ENCODE peak calls at places on chromosomes 1 and 21, in five cellular contexts. U is stomach, H is BJ, E is HCT116, N is esophagus squamous epithelium. W is an unnamed sample.

GRCh38 chr1:54499097-54500029 is 48.7 kb upstream of the ACOT11 start:
- DNase-seq in U (no peak), H (no peak), E (no peak), N (no peak), W (no peak)

GRCh38 chr21:29163381-29164115 is 33.1 kb downstream of the MAP3K7CL start:
- DNase-seq in U (no peak), H (no peak), E (no peak), N (no peak), W (no peak)

GRCh38 chr1:216389774-216390173 is 33.5 kb downstream of the USH2A start:
- DNase-seq in U (no peak), H (no peak), E (no peak), N (no peak), W (no peak)

GRCh38 chr21:28419110-28419509 is 573.6 kb downstream of the LTN1 start:
- DNase-seq in U (no peak), H (no peak), E (no peak), N (no peak), W (no peak)

GRCh38 chr21:26112127-26112742 is 58.3 kb downstream of the APP start:
- DNase-seq in U (no peak), H (no peak), E (no peak), N (no peak), W (no peak)

GRCh38 chr1:116767782-116768382 is 13.7 kb downstream of the CD2 start:
- DNase-seq in U (no peak), H (no peak), E (no peak), N (no peak), W (no peak)

GRCh38 chr1:58283380-58284338 is 262.9 kb downstream of the OMA1 start:
- DNase-seq in U (no peak), H (no peak), E (no peak), N (no peak), W (no peak)

GRCh38 chr1:58574816-58575215 is 2.2 kb downstream of the TACSTD2 start:
- DNase-seq in U (no peak), H (no peak), E (no peak), N (no peak), W (no peak)

GRCh38 chr1:194705123-194705522 is 1518.7 kb upstream of the B3GALT2 start:
- DNase-seq in U (no peak), H (no peak), E (no peak), N (no peak), W (no peak)

GRCh38 chr21:45030637-45031218 is 43.7 kb upstream of the ADARB1 start:
- DNase-seq in U (no peak), H (no peak), E (no peak), N (no peak), W (no peak)

GRCh38 chr1:66208631-66209030 is 325.3 kb upstream of the SGIP1 start:
- DNase-seq in U (no peak), H (no peak), E (no peak), N (no peak), W (no peak)

GRCh38 chr1:192435704-192436103 is 118.9 kb downstream of the RGS21 start:
- DNase-seq in U (no peak), H (no peak), E (no peak), N (no peak), W (no peak)

GRCh38 chr1:27604579-27605299 is 795 bp upstream of the AHDC1 start:
- DNase-seq in U (no peak), H (no peak), E (no peak), N (no peak), W (no peak)

GRCh38 chr1:109240158-109241152 is 8.9 kb upstream of the CELSR2 start:
- DNase-seq in U (peak; percentile 54), H (peak; percentile 21), E (no peak), N (no peak), W (peak; percentile 63)

GRCh38 chr1:85611390-85611789 is 30.8 kb downstream of the CCN1 start:
- DNase-seq in U (no peak), H (peak; percentile 87), E (no peak), N (no peak), W (no peak)

GRCh38 chr1:201307760-201308499 is 24.6 kb downstream of the PKP1 start:
- DNase-seq in U (peak; percentile 49), H (no peak), E (peak; percentile 60), N (no peak), W (no peak)

GRCh38 chr1:160741092-160741501 is 2.0 kb downstream of the SLAMF7 start:
- DNase-seq in U (no peak), H (no peak), E (no peak), N (no peak), W (no peak)

GRCh38 chr1:22739648-22740385 is 29.2 kb downstream of the EPHB2 start:
- DNase-seq in U (no peak), H (peak; percentile 40), E (no peak), N (no peak), W (no peak)

GRCh38 chr1:170461362-170461761 is 70.6 kb upstream of the GORAB start:
- DNase-seq in U (no peak), H (peak; percentile 30), E (no peak), N (no peak), W (no peak)

DNA sequence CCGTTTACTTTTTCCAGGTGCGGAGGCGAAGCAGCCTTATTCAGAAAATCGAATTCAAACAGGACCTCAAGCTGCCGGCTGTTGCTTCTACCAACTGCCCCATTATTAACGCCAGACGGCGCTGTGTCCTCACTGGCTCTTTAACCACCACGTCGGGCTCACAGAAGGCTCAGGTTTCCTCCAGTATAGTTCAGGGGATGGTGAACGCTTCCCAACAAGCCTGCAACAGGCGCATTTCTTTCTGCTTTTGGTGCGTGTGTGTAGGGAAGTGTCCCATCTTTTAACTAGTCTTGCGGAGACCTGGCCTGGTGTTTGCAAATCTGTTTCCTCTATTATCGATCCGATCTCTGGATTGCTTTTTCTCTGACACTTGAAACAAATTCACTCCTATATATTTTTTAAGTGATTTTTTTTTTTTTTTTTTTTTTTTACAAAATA is 791 bp upstream of the STUM start:
- DNase-seq in U (peak; percentile 88), H (peak; percentile 40), E (peak; percentile 79), N (no peak), W (peak; percentile 79)
- H3K27me3 ChIP-seq in U (no peaks in the 10 kb centered on the region), H (peaks cover 29% of the 10 kb centered on the region), E (peaks cover 3% of the 10 kb centered on the region), N (peaks cover 6% of the 10 kb centered on the region), W (peaks cover 3% of the 10 kb centered on the region)

GRCh38 chr1:62386351-62387121 is 50.3 kb upstream of the USP1 start:
- DNase-seq in U (no peak), H (no peak), E (no peak), N (no peak), W (no peak)
- H3K4me3 ChIP-seq in U (no peak overlapping the region), H (no peak overlapping the region), E (no peak overlapping the region), N (no peak overlapping the region), W (no peak overlapping the region)

GRCh38 chr1:212606734-212607205 is 1.8 kb upstream of the ATF3 start:
- DNase-seq in U (peak; percentile 89), H (no peak), E (no peak), N (no peak), W (peak; percentile 79)
- H3K27me3 ChIP-seq in U (peaks cover 4% of the 10 kb centered on the region), H (peaks cover 41% of the 10 kb centered on the region), E (peaks cover 21% of the 10 kb centered on the region), N (no peaks in the 10 kb centered on the region), W (no peaks in the 10 kb centered on the region)

DNA sequence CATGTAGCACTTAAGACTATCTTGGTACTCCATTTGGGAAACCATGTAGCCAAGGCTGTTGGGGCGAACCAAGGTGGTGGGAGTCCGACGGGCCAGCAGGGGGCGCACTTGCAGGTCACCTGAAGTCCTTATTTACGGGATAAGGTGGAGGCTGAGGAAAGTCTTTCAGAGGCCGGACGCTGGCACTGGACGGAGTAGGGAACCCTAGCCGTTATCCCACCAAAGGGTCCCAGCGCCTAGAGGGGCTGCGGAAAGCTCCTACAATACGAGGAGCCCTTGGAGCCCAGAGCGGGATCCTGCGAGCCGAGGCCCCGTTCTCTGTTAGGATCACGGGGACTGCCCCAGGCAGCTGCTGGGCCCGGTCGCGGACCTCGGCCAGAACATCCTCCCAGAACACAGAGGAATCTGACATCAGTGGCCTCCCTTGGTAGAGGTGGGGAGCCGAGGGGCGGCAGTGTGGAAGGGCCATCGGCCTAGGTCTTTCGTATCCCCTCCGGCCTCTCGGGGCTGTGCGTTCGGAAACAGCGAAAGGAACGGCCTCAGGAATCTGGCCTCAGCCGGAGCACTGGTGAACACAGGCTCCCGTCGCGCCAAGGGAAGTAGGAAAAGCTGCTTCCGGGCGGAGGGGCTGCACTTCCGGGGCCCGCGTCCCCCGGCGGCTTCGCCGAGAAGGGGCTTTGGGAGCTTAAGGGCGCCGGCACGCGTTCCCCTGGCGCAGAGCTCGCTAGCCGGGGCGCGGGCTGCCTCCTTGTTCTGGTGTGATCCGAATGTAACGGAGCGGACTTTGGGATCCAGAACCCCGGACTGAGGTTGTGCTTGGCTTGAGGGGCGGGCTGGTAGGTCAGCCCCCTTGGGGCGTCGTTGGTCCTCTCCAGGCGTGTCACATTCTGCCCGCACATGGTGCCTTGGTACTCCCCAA is 29.9 kb upstream of the RPTN start:
- DNase-seq in U (peak; percentile 79), H (no peak), E (no peak), N (no peak), W (no peak)
- H3K4me3 ChIP-seq in U (peak overlapping the region; percentile 49), H (peak overlapping the region; percentile 40), E (no peak overlapping the region), N (peak overlapping the region; percentile 51), W (peak overlapping the region; percentile 35)

GRCh38 chr1:156427858-156428257 is 58.8 kb downstream of the RHBG start:
- DNase-seq in U (no peak), H (no peak), E (no peak), N (no peak), W (no peak)

GRCh38 chr1:156430809-156431208 is 61.8 kb downstream of the RHBG start:
- DNase-seq in U (no peak), H (no peak), E (no peak), N (no peak), W (no peak)

GRCh38 chr1:156430305-156430704 is 61.3 kb downstream of the RHBG start:
- DNase-seq in U (no peak), H (no peak), E (no peak), N (no peak), W (no peak)

GRCh38 chr1:156429308-156430060 is 60.5 kb downstream of the RHBG start:
- DNase-seq in U (no peak), H (no peak), E (no peak), N (no peak), W (no peak)

DNA sequence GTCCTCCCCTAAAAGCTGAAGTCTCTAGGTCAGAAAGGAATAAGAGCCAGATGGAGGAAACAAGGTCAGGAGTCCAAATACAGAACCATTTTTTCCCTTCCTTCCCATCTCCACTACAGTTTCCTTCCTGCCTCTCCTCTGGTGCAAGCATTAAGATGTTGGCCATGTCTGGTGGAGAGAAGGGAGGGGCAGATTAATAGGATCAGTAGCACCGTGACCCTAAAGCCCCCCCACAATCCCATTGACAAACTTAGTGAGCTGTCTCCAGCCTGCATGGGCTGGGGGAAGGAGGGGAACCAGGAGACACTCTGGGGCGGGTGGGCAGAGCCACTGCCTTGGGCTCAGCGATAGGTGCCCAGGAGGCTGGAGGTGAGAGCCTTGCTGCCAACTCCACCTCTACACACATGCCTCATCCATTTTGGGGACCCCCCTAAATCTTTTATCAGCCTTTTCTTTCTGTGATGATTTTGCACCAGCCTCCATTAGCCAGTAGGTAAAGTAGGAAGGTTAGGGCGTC is 59.8 kb downstream of the RHBG start:
- DNase-seq in U (no peak), H (no peak), E (no peak), N (no peak), W (no peak)
- H3K27me3 ChIP-seq in U (peaks cover 10% of the 10 kb centered on the region), H (peaks cover 83% of the 10 kb centered on the region), E (peaks cover 8% of the 10 kb centered on the region), N (peaks cover 9% of the 10 kb centered on the region), W (peaks cover 7% of the 10 kb centered on the region)

GRCh38 chr1:84166797-84167196 is 22.7 kb downstream of the PRKACB start:
- DNase-seq in U (no peak), H (no peak), E (no peak), N (no peak), W (no peak)

GRCh38 chr1:84165566-84165965 is 21.5 kb downstream of the PRKACB start:
- DNase-seq in U (no peak), H (no peak), E (no peak), N (no peak), W (no peak)

GRCh38 chr1:84163123-84164038 is 19.3 kb downstream of the PRKACB start:
- DNase-seq in U (no peak), H (no peak), E (no peak), N (no peak), W (no peak)

GRCh38 chr1:84164156-84164555 is 20.1 kb downstream of the PRKACB start:
- DNase-seq in U (no peak), H (no peak), E (no peak), N (no peak), W (no peak)

GRCh38 chr1:84164567-84165021 is 20.5 kb downstream of the PRKACB start:
- DNase-seq in U (no peak), H (no peak), E (no peak), N (no peak), W (no peak)
- H3K4me3 ChIP-seq in U (peak overlapping the region; percentile 14), H (no peak overlapping the region), E (no peak overlapping the region), N (peak overlapping the region; percentile 4), W (no peak overlapping the region)

W was measured in lung.